ENCODE peak calls at places on chromosomes 7 and 10, in ten cellular contexts. One of them, this sample, is unnamed.

GRCh38 chr7:105480931-105481330 is 41.1 kb downstream of the PUS7 start:
- DNase-seq in left lung: no peak
- DNase-seq in KBM-7: no peak
- DNase-seq in BJ: peak; percentile 28
- DNase-seq in foreskin melanocyte: no peak
- DNase-seq in T1000: no peak
- DNase-seq in iris pigment epithelial cell: peak; percentile 54
- DNase-seq in ureter: no peak
- DNase-seq in GM23338: no peak
- DNase-seq in fibroblast of lung: peak; percentile 67
- DNase-seq in this sample: no peak

GRCh38 chr10:48579251-48579960 is 25.5 kb downstream of the ARHGAP22 start:
- DNase-seq in foreskin melanocyte: no peak
- DNase-seq in ureter: no peak
- DNase-seq in GM23338: no peak
- DNase-seq in iris pigment epithelial cell: peak; percentile 51
- DNase-seq in T1000: no peak
- DNase-seq in KBM-7: peak; percentile 37
- DNase-seq in fibroblast of lung: peak; percentile 84
- DNase-seq in BJ: no peak
- DNase-seq in left lung: no peak
- DNase-seq in this sample: no peak

GRCh38 chr10:126130291-126130710 is 233.9 kb downstream of the FANK1 start:
- DNase-seq in left lung: no peak
- DNase-seq in BJ: no peak
- DNase-seq in GM23338: no peak
- DNase-seq in ureter: no peak
- DNase-seq in fibroblast of lung: peak; percentile 69
- DNase-seq in KBM-7: no peak
- DNase-seq in foreskin melanocyte: no peak
- DNase-seq in iris pigment epithelial cell: no peak
- DNase-seq in T1000: no peak
- DNase-seq in this sample: no peak

GRCh38 chr7:28596245-28596935 is 184.1 kb downstream of the CREB5 start:
- DNase-seq in foreskin melanocyte: no peak
- DNase-seq in ureter: no peak
- DNase-seq in left lung: no peak
- DNase-seq in KBM-7: no peak
- DNase-seq in BJ: no peak
- DNase-seq in GM23338: no peak
- DNase-seq in iris pigment epithelial cell: peak; percentile 30
- DNase-seq in fibroblast of lung: peak; percentile 50
- DNase-seq in T1000: no peak
- DNase-seq in this sample: no peak

GRCh38 chr7:22989646-22990587 is 24.0 kb downstream of the HYCC1 start:
- DNase-seq in KBM-7: no peak
- DNase-seq in iris pigment epithelial cell: no peak
- DNase-seq in ureter: no peak
- DNase-seq in T1000: no peak
- DNase-seq in GM23338: no peak
- DNase-seq in foreskin melanocyte: no peak
- DNase-seq in fibroblast of lung: peak; percentile 61
- DNase-seq in BJ: no peak
- DNase-seq in left lung: no peak
- DNase-seq in this sample: no peak

GRCh38 chr7:28686418-28686800 is 271.7 kb downstream of the TRIL start:
- DNase-seq in iris pigment epithelial cell: peak; percentile 85
- DNase-seq in fibroblast of lung: peak; percentile 88
- DNase-seq in left lung: no peak
- DNase-seq in KBM-7: no peak
- DNase-seq in ureter: no peak
- DNase-seq in T1000: no peak
- DNase-seq in BJ: no peak
- DNase-seq in GM23338: peak; percentile 89
- DNase-seq in foreskin melanocyte: no peak
- DNase-seq in this sample: peak; percentile 80

GRCh38 chr7:122412886-122413285 is 108.3 kb upstream of the FEZF1 start:
- DNase-seq in foreskin melanocyte: no peak
- DNase-seq in KBM-7: peak; percentile 9
- DNase-seq in BJ: no peak
- DNase-seq in GM23338: no peak
- DNase-seq in T1000: no peak
- DNase-seq in ureter: no peak
- DNase-seq in left lung: no peak
- DNase-seq in iris pigment epithelial cell: peak; percentile 93
- DNase-seq in fibroblast of lung: peak; percentile 78
- DNase-seq in this sample: no peak

GRCh38 chr7:132213583-132213982 is 362.7 kb downstream of the PLXNA4 start:
- DNase-seq in fibroblast of lung: no peak
- DNase-seq in ureter: no peak
- DNase-seq in foreskin melanocyte: no peak
- DNase-seq in left lung: no peak
- DNase-seq in KBM-7: no peak
- DNase-seq in BJ: no peak
- DNase-seq in iris pigment epithelial cell: no peak
- DNase-seq in T1000: no peak
- DNase-seq in GM23338: no peak
- DNase-seq in this sample: no peak

GRCh38 chr10:78462728-78463228 is 429.1 kb downstream of the RPS24 start:
- DNase-seq in T1000: no peak
- DNase-seq in GM23338: no peak
- DNase-seq in BJ: no peak
- DNase-seq in fibroblast of lung: peak; percentile 35
- DNase-seq in iris pigment epithelial cell: no peak
- DNase-seq in foreskin melanocyte: no peak
- DNase-seq in left lung: no peak
- DNase-seq in ureter: peak; percentile 34
- DNase-seq in KBM-7: no peak
- DNase-seq in this sample: no peak

GRCh38 chr7:82442492-82443043 is 1.0 kb downstream of the CACNA2D1 start:
- DNase-seq in left lung: no peak
- DNase-seq in fibroblast of lung: peak; percentile 25
- DNase-seq in T1000: no peak
- DNase-seq in GM23338: peak; percentile 15
- DNase-seq in foreskin melanocyte: peak; percentile 11
- DNase-seq in KBM-7: peak; percentile 3
- DNase-seq in iris pigment epithelial cell: peak; percentile 32
- DNase-seq in ureter: no peak
- DNase-seq in BJ: no peak
- DNase-seq in this sample: peak; percentile 31

GRCh38 chr10:107553470-107553869 is 389.0 kb upstream of the SORCS1 start:
- DNase-seq in foreskin melanocyte: peak; percentile 91
- DNase-seq in T1000: no peak
- DNase-seq in left lung: no peak
- DNase-seq in iris pigment epithelial cell: peak; percentile 72
- DNase-seq in ureter: no peak
- DNase-seq in KBM-7: no peak
- DNase-seq in fibroblast of lung: peak; percentile 66
- DNase-seq in BJ: peak; percentile 11
- DNase-seq in GM23338: no peak
- DNase-seq in this sample: no peak

GRCh38 chr7:19623676-19624075 is 85.2 kb downstream of the POLR1F start:
- DNase-seq in ureter: no peak
- DNase-seq in BJ: no peak
- DNase-seq in fibroblast of lung: no peak
- DNase-seq in KBM-7: no peak
- DNase-seq in left lung: no peak
- DNase-seq in foreskin melanocyte: no peak
- DNase-seq in iris pigment epithelial cell: peak; percentile 28
- DNase-seq in GM23338: no peak
- DNase-seq in T1000: no peak
- DNase-seq in this sample: no peak

GRCh38 chr7:15503603-15504280 is 58.1 kb downstream of the AGMO start:
- DNase-seq in BJ: no peak
- DNase-seq in GM23338: no peak
- DNase-seq in fibroblast of lung: peak; percentile 3
- DNase-seq in iris pigment epithelial cell: peak; percentile 7
- DNase-seq in foreskin melanocyte: peak; percentile 18
- DNase-seq in left lung: no peak
- DNase-seq in KBM-7: no peak
- DNase-seq in ureter: no peak
- DNase-seq in T1000: no peak
- DNase-seq in this sample: no peak

GRCh38 chr10:132519382-132520146 is 18.0 kb upstream of the INPP5A start:
- DNase-seq in left lung: peak; percentile 73
- DNase-seq in fibroblast of lung: no peak
- DNase-seq in BJ: no peak
- DNase-seq in ureter: peak; percentile 46
- DNase-seq in foreskin melanocyte: no peak
- DNase-seq in iris pigment epithelial cell: no peak
- DNase-seq in KBM-7: no peak
- DNase-seq in GM23338: no peak
- DNase-seq in T1000: no peak
- DNase-seq in this sample: no peak

GRCh38 chr7:45708046-45708950 is 134.1 kb downstream of the ADCY1 start:
- DNase-seq in iris pigment epithelial cell: no peak
- DNase-seq in ureter: no peak
- DNase-seq in T1000: no peak
- DNase-seq in BJ: no peak
- DNase-seq in foreskin melanocyte: no peak
- DNase-seq in fibroblast of lung: no peak
- DNase-seq in GM23338: no peak
- DNase-seq in left lung: no peak
- DNase-seq in KBM-7: no peak
- DNase-seq in this sample: no peak

GRCh38 chr7:22364910-22365309 is 8.0 kb upstream of the RAPGEF5 start:
- DNase-seq in iris pigment epithelial cell: no peak
- DNase-seq in foreskin melanocyte: no peak
- DNase-seq in GM23338: no peak
- DNase-seq in left lung: no peak
- DNase-seq in KBM-7: no peak
- DNase-seq in fibroblast of lung: no peak
- DNase-seq in T1000: no peak
- DNase-seq in BJ: no peak
- DNase-seq in ureter: no peak
- DNase-seq in this sample: no peak

GRCh38 chr7:92641921-92642511 is 51.8 kb upstream of the FAM133B start:
- DNase-seq in foreskin melanocyte: no peak
- DNase-seq in fibroblast of lung: peak; percentile 90
- DNase-seq in BJ: no peak
- DNase-seq in iris pigment epithelial cell: peak; percentile 86
- DNase-seq in GM23338: no peak
- DNase-seq in KBM-7: peak; percentile 19
- DNase-seq in T1000: peak; percentile 24
- DNase-seq in ureter: no peak
- DNase-seq in left lung: no peak
- DNase-seq in this sample: no peak

GRCh38 chr10:119211176-119211575 is 3.8 kb downstream of the GRK5 start:
- DNase-seq in iris pigment epithelial cell: peak; percentile 90
- DNase-seq in foreskin melanocyte: no peak
- DNase-seq in fibroblast of lung: peak; percentile 82
- DNase-seq in T1000: no peak
- DNase-seq in GM23338: no peak
- DNase-seq in left lung: no peak
- DNase-seq in ureter: no peak
- DNase-seq in KBM-7: no peak
- DNase-seq in BJ: peak; percentile 87
- DNase-seq in this sample: no peak

GRCh38 chr7:69567790-69568189 is 30.5 kb upstream of the AUTS2 start:
- DNase-seq in BJ: no peak
- DNase-seq in left lung: no peak
- DNase-seq in T1000: no peak
- DNase-seq in KBM-7: no peak
- DNase-seq in foreskin melanocyte: no peak
- DNase-seq in iris pigment epithelial cell: no peak
- DNase-seq in GM23338: no peak
- DNase-seq in ureter: no peak
- DNase-seq in fibroblast of lung: no peak
- DNase-seq in this sample: no peak

GRCh38 chr7:102833343-102833742 is 79.5 kb upstream of the LRRC17 start:
- DNase-seq in iris pigment epithelial cell: no peak
- DNase-seq in fibroblast of lung: no peak
- DNase-seq in left lung: no peak
- DNase-seq in ureter: no peak
- DNase-seq in KBM-7: no peak
- DNase-seq in foreskin melanocyte: no peak
- DNase-seq in T1000: no peak
- DNase-seq in BJ: no peak
- DNase-seq in GM23338: no peak
- DNase-seq in this sample: no peak

GRCh38 chr7:102874166-102874829 is 38.5 kb upstream of the LRRC17 start:
- DNase-seq in ureter: no peak
- DNase-seq in T1000: no peak
- DNase-seq in KBM-7: no peak
- DNase-seq in BJ: no peak
- DNase-seq in left lung: no peak
- DNase-seq in GM23338: no peak
- DNase-seq in foreskin melanocyte: peak; percentile 77
- DNase-seq in iris pigment epithelial cell: peak; percentile 96
- DNase-seq in fibroblast of lung: peak; percentile 99
- DNase-seq in this sample: no peak

GRCh38 chr10:22831586-22831985 is 96.3 kb upstream of the ARMC3 start:
- DNase-seq in iris pigment epithelial cell: no peak
- DNase-seq in BJ: no peak
- DNase-seq in KBM-7: no peak
- DNase-seq in left lung: no peak
- DNase-seq in T1000: no peak
- DNase-seq in GM23338: no peak
- DNase-seq in ureter: no peak
- DNase-seq in foreskin melanocyte: no peak
- DNase-seq in fibroblast of lung: peak; percentile 76
- DNase-seq in this sample: no peak